ENCODE peak calls at places on chromosomes 4 and X, in five cellular contexts. S is GM23338, G is tibial artery, H is foreskin keratinocyte, Q is dorsolateral prefrontal cortex. N is an unnamed sample.

GRCh38 chr4:137530176-137530575 is 2.1 kb downstream of the PCDH18 start:
- DNase-seq in S (no peak), G (no peak), H (no peak), Q (no peak), N (no peak)

GRCh38 chr4:110907801-110908313 is 285.0 kb upstream of the PITX2 start:
- DNase-seq in S (no peak), G (no peak), H (no peak), Q (no peak), N (no peak)

GRCh38 chr4:148311493-148311892 is 130.7 kb downstream of the NR3C2 start:
- DNase-seq in S (no peak), G (no peak), H (peak; percentile 22), Q (no peak), N (no peak)

GRCh38 chr4:133150643-133151300 is 1.7 kb downstream of the PCDH10 start:
- DNase-seq in S (peak; percentile 66), G (no peak), H (peak; percentile 22), Q (peak; percentile 45), N (no peak)

GRCh38 chrX:108036298-108036973 is 8.4 kb upstream of the VSIG1 start:
- DNase-seq in S (no peak), G (no peak), H (peak; percentile 86), Q (no peak), N (peak; percentile 89)

GRCh38 chr4:43133566-43133965 is 241.1 kb downstream of the GRXCR1 start:
- DNase-seq in S (no peak), G (no peak), H (peak; percentile 25), Q (no peak), N (no peak)

GRCh38 chr4:42627887-42628646 is 28.8 kb downstream of the ATP8A1 start:
- DNase-seq in S (peak; percentile 12), G (peak; percentile 49), H (no peak), Q (peak; percentile 65), N (no peak)

GRCh38 chr4:76982638-76983579 is 33.4 kb downstream of the SEPTIN11 start:
- DNase-seq in S (no peak), G (no peak), H (no peak), Q (no peak), N (no peak)

GRCh38 chr4:104677122-104677521 is 182.4 kb upstream of the CXXC4 start:
- DNase-seq in S (peak; percentile 1), G (no peak), H (peak; percentile 18), Q (no peak), N (no peak)

GRCh38 chr4:151807220-151807619 is 46.4 kb upstream of the GATB start:
- DNase-seq in S (no peak), G (no peak), H (no peak), Q (no peak), N (no peak)

GRCh38 chr4:26321326-26322276 is 787 bp downstream of the RBPJ start:
- DNase-seq in S (peak; percentile 71), G (peak; percentile 31), H (no peak), Q (no peak), N (peak; percentile 18)

GRCh38 chr4:139015948-139016451 is 419 bp downstream of the NOCT start:
- DNase-seq in S (peak; percentile 32), G (peak; percentile 31), H (no peak), Q (no peak), N (peak; percentile 30)

GRCh38 chrX:17564689-17565409 is 172.4 kb upstream of the SCML1 start:
- DNase-seq in S (no peak), G (peak; percentile 27), H (no peak), Q (no peak), N (no peak)

GRCh38 chr4:112766422-112766821 is 129.5 kb downstream of the LARP7 start:
- DNase-seq in S (peak; percentile 77), G (peak; percentile 26), H (no peak), Q (no peak), N (no peak)

GRCh38 chr4:60366661-60367060 is 833.5 kb upstream of the ADGRL3 start:
- DNase-seq in S (no peak), G (no peak), H (no peak), Q (no peak), N (no peak)

GRCh38 chrX:42678133-42678532 is 99.8 kb downstream of the PPP1R2C start:
- DNase-seq in S (peak; percentile 4), G (no peak), H (peak; percentile 9), Q (no peak), N (no peak)

GRCh38 chr4:131091896-131092295 is 1995.9 kb downstream of the C4orf33 start:
- DNase-seq in S (peak; percentile 74), G (no peak), H (peak; percentile 35), Q (no peak), N (peak; percentile 3)

GRCh38 chr4:10006236-10006603 is 15.1 kb downstream of the SLC2A9 start:
- DNase-seq in S (no peak), G (peak; percentile 75), H (peak; percentile 76), Q (no peak), N (peak; percentile 68)

GRCh38 chr4:7381221-7381889 is 53.4 kb downstream of the PSAPL1 start:
- DNase-seq in S (no peak), G (peak; percentile 15), H (no peak), Q (peak; percentile 29), N (no peak)

GRCh38 chrX:23503835-23504539 is 163.3 kb upstream of the PRDX4 start:
- DNase-seq in S (peak; percentile 26), G (peak; percentile 80), H (peak; percentile 86), Q (no peak), N (peak; percentile 80)

GRCh38 chrX:11724122-11725017 is 33.7 kb upstream of the MSL3 start:
- DNase-seq in S (peak; percentile 21), G (no peak), H (peak; percentile 0), Q (no peak), N (peak; percentile 11)

GRCh38 chr4:85806346-85806745 is 331.4 kb downstream of the ARHGAP24 start:
- DNase-seq in S (no peak), G (no peak), H (no peak), Q (no peak), N (no peak)

GRCh38 chr4:879730-880079 is 52.4 kb downstream of the GAK start:
- DNase-seq in S (no peak), G (no peak), H (no peak), Q (no peak), N (no peak)

GRCh38 chr4:186876961-186877626 is 153.4 kb upstream of the FAT1 start:
- DNase-seq in S (no peak), G (no peak), H (no peak), Q (no peak), N (no peak)

GRCh38 chr4:21768349-21769310 is 179.9 kb downstream of the KCNIP4 start:
- DNase-seq in S (peak; percentile 79), G (no peak), H (peak; percentile 77), Q (no peak), N (peak; percentile 29)

GRCh38 chr4:2135083-2135482 is 76.0 kb downstream of the NAT8L start:
- DNase-seq in S (no peak), G (no peak), H (no peak), Q (no peak), N (no peak)

GRCh38 chr4:128958194-128958593 is 135.1 kb downstream of the SCLT1 start:
- DNase-seq in S (no peak), G (no peak), H (no peak), Q (no peak), N (no peak)

GRCh38 chrX:72255445-72255844 is 16.6 kb upstream of the ERCC6L start:
- DNase-seq in S (peak; percentile 56), G (no peak), H (no peak), Q (peak; percentile 49), N (no peak)

GRCh38 chr4:150231108-150231770 is 153.0 kb downstream of the DCLK2 start:
- DNase-seq in S (no peak), G (no peak), H (no peak), Q (no peak), N (no peak)

GRCh38 chr4:130542953-130543352 is 1447.0 kb downstream of the C4orf33 start:
- DNase-seq in S (peak; percentile 35), G (no peak), H (no peak), Q (no peak), N (no peak)

GRCh38 chr4:70251250-70251944 is 9.0 kb downstream of the CSN3 start:
- DNase-seq in S (no peak), G (no peak), H (no peak), Q (no peak), N (no peak)

GRCh38 chr4:136395212-136395722 is 1137.0 kb downstream of the PCDH18 start:
- DNase-seq in S (peak; percentile 52), G (no peak), H (no peak), Q (no peak), N (no peak)

GRCh38 chr4:184958127-184958806 is 60.0 kb upstream of the HELT start:
- DNase-seq in S (no peak), G (no peak), H (no peak), Q (no peak), N (no peak)
- H3K27ac ChIP-seq in S (no peak overlapping the region), G (no peak overlapping the region), H (no peak overlapping the region), Q (no peak overlapping the region), N (no peak overlapping the region)

GRCh38 chr4:48483006-48483776 is at the start of gene SLC10A4:
- DNase-seq in S (peak; percentile 70), G (no peak), H (no peak), Q (no peak), N (no peak)
- H3K27ac ChIP-seq in S (no peak within 1 kb of the TSS), G (no peak within 1 kb of the TSS), H (no peak within 1 kb of the TSS), Q (no peak within 1 kb of the TSS), N (no peak within 1 kb of the TSS)

GRCh38 chrX:134673123-134673522 is 14.9 kb upstream of the PLAC1 start:
- DNase-seq in S (no peak), G (no peak), H (no peak), Q (no peak), N (no peak)
- H3K27ac ChIP-seq in S (no peak overlapping the region), G (no peak overlapping the region), H (no peak overlapping the region), Q (no peak overlapping the region), N (no peak overlapping the region)

DNA sequence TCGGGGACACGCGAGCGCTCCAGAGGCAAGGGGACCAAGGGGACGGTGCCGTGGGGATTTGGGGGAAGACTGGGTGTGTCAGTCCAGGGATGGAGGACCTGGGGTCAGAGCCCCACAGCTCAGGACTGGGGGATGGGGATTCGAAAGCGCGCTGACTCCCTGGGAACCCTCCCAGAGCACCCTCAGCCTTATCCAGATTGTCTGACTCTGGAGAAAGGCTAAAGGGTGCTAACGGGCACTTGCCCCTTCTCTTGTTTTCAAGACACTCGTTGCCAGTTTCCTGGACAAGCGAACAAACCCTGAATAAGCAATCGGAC is 1.1 kb downstream of the DOCK11 start:
- DNase-seq in S (peak; percentile 12), G (no peak), H (no peak), Q (no peak), N (no peak)
- H3K27ac ChIP-seq in S (no peak overlapping the region), G (peak overlapping the region; percentile 92), H (no peak overlapping the region), Q (peak overlapping the region; percentile 85), N (peak overlapping the region; percentile 83)

DNA sequence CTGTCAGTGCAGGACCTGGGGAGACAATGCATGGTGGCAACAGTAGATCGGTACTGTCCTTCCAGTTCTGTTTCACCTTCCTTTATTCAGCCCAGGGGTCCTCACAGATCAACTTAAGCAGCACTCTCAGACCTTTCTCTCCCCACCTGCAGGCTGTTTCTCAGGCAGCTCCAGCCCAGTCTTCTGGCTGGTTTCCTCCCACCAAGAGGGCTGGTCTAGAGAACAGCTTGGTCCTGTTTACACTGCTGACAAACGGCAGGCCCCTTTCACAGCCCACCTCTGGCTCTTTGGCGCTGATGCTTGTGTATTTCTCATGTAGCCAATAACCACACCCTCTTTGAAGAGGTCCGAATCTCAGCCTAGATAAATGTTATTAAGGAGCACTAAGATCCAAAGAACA is 71.5 kb downstream of the CASP6 start:
- DNase-seq in S (peak; percentile 39), G (peak; percentile 29), H (no peak), Q (no peak), N (no peak)
- H3K27ac ChIP-seq in S (peak overlapping the region; percentile 37), G (no peak overlapping the region), H (no peak overlapping the region), Q (no peak overlapping the region), N (no peak overlapping the region)